ENCODE peak calls at places on chromosomes 6 and 20, in ten cellular contexts. One of them, this sample, is unnamed.

GRCh38 chr6:82712826-82713225 is 349.2 kb downstream of the TPBG start:
- DNase-seq in endothelial cell: no peak
- DNase-seq in tibial artery: no peak
- DNase-seq in ovary: no peak
- DNase-seq in kidney epithelial cell: no peak
- DNase-seq in fibroblast of villous mesenchyme: peak
- DNase-seq in fibroblast of pulmonary artery: peak
- DNase-seq in cardiac muscle cell: no peak
- DNase-seq in fibroblast of lung: no peak
- DNase-seq in AG09319: no peak
- DNase-seq in this sample: no peak

GRCh38 chr6:151452750-151453427 is 963 bp upstream of the RMND1 start:
- DNase-seq in fibroblast of pulmonary artery: peak
- DNase-seq in fibroblast of villous mesenchyme: peak
- DNase-seq in tibial artery: no peak
- DNase-seq in fibroblast of lung: peak
- DNase-seq in ovary: peak
- DNase-seq in endothelial cell: no peak
- DNase-seq in kidney epithelial cell: no peak
- DNase-seq in cardiac muscle cell: peak
- DNase-seq in AG09319: no peak
- DNase-seq in this sample: no peak

GRCh38 chr20:13325033-13325432 is 104.0 kb downstream of the ISM1 start:
- DNase-seq in ovary: no peak
- DNase-seq in endothelial cell: peak
- DNase-seq in tibial artery: no peak
- DNase-seq in kidney epithelial cell: no peak
- DNase-seq in fibroblast of pulmonary artery: peak
- DNase-seq in AG09319: no peak
- DNase-seq in fibroblast of lung: peak
- DNase-seq in fibroblast of villous mesenchyme: peak
- DNase-seq in cardiac muscle cell: peak
- DNase-seq in this sample: peak

GRCh38 chr6:4774296-4774695 is 1.9 kb upstream of the CDYL start:
- DNase-seq in kidney epithelial cell: no peak
- DNase-seq in tibial artery: no peak
- DNase-seq in endothelial cell: no peak
- DNase-seq in AG09319: no peak
- DNase-seq in ovary: no peak
- DNase-seq in fibroblast of pulmonary artery: no peak
- DNase-seq in fibroblast of villous mesenchyme: no peak
- DNase-seq in fibroblast of lung: no peak
- DNase-seq in cardiac muscle cell: no peak
- DNase-seq in this sample: no peak

GRCh38 chr6:108453601-108454157 is 107.0 kb upstream of the FOXO3 start:
- DNase-seq in endothelial cell: no peak
- DNase-seq in fibroblast of pulmonary artery: peak
- DNase-seq in kidney epithelial cell: no peak
- DNase-seq in fibroblast of lung: peak
- DNase-seq in ovary: no peak
- DNase-seq in AG09319: no peak
- DNase-seq in tibial artery: no peak
- DNase-seq in fibroblast of villous mesenchyme: peak
- DNase-seq in cardiac muscle cell: no peak
- DNase-seq in this sample: no peak

GRCh38 chr6:30238178-30238795 is 25.1 kb upstream of the TRIM26 start:
- DNase-seq in endothelial cell: no peak
- DNase-seq in fibroblast of villous mesenchyme: peak
- DNase-seq in fibroblast of lung: peak
- DNase-seq in ovary: no peak
- DNase-seq in kidney epithelial cell: no peak
- DNase-seq in cardiac muscle cell: no peak
- DNase-seq in fibroblast of pulmonary artery: peak
- DNase-seq in AG09319: no peak
- DNase-seq in tibial artery: no peak
- DNase-seq in this sample: no peak

GRCh38 chr20:20073851-20074252 is 21.5 kb downstream of the CFAP61 start:
- DNase-seq in ovary: no peak
- DNase-seq in cardiac muscle cell: no peak
- DNase-seq in kidney epithelial cell: no peak
- DNase-seq in fibroblast of villous mesenchyme: no peak
- DNase-seq in AG09319: no peak
- DNase-seq in fibroblast of pulmonary artery: no peak
- DNase-seq in endothelial cell: no peak
- DNase-seq in fibroblast of lung: no peak
- DNase-seq in tibial artery: no peak
- DNase-seq in this sample: no peak

GRCh38 chr20:45826381-45827019 is 612 bp downstream of the TNNC2 start:
- DNase-seq in AG09319: no peak
- DNase-seq in cardiac muscle cell: peak
- DNase-seq in fibroblast of lung: no peak
- DNase-seq in tibial artery: peak
- DNase-seq in kidney epithelial cell: no peak
- DNase-seq in endothelial cell: no peak
- DNase-seq in ovary: peak
- DNase-seq in fibroblast of villous mesenchyme: peak
- DNase-seq in fibroblast of pulmonary artery: peak
- DNase-seq in this sample: no peak

GRCh38 chr20:57476073-57476526 is 48.8 kb downstream of the CTCFL start:
- DNase-seq in AG09319: no peak
- DNase-seq in tibial artery: peak
- DNase-seq in fibroblast of pulmonary artery: no peak
- DNase-seq in ovary: peak
- DNase-seq in cardiac muscle cell: no peak
- DNase-seq in endothelial cell: no peak
- DNase-seq in kidney epithelial cell: no peak
- DNase-seq in fibroblast of villous mesenchyme: no peak
- DNase-seq in fibroblast of lung: no peak
- DNase-seq in this sample: no peak

GRCh38 chr6:10373642-10374359 is 41.1 kb downstream of the TFAP2A start:
- DNase-seq in kidney epithelial cell: no peak
- DNase-seq in AG09319: no peak
- DNase-seq in tibial artery: no peak
- DNase-seq in fibroblast of lung: peak
- DNase-seq in fibroblast of pulmonary artery: no peak
- DNase-seq in cardiac muscle cell: no peak
- DNase-seq in fibroblast of villous mesenchyme: peak
- DNase-seq in ovary: no peak
- DNase-seq in endothelial cell: no peak
- DNase-seq in this sample: no peak

GRCh38 chr6:11366183-11366933 is 133.9 kb upstream of the NEDD9 start:
- DNase-seq in fibroblast of villous mesenchyme: no peak
- DNase-seq in fibroblast of pulmonary artery: no peak
- DNase-seq in tibial artery: no peak
- DNase-seq in kidney epithelial cell: no peak
- DNase-seq in AG09319: no peak
- DNase-seq in fibroblast of lung: no peak
- DNase-seq in ovary: no peak
- DNase-seq in endothelial cell: no peak
- DNase-seq in cardiac muscle cell: no peak
- DNase-seq in this sample: no peak

GRCh38 chr20:44133424-44133823 is 53.6 kb downstream of the JPH2 start:
- DNase-seq in kidney epithelial cell: no peak
- DNase-seq in fibroblast of lung: no peak
- DNase-seq in ovary: no peak
- DNase-seq in cardiac muscle cell: no peak
- DNase-seq in tibial artery: peak
- DNase-seq in fibroblast of villous mesenchyme: no peak
- DNase-seq in endothelial cell: no peak
- DNase-seq in fibroblast of pulmonary artery: no peak
- DNase-seq in AG09319: no peak
- DNase-seq in this sample: no peak

GRCh38 chr6:14288910-14289309 is 171.3 kb downstream of the CD83 start:
- DNase-seq in ovary: no peak
- DNase-seq in kidney epithelial cell: no peak
- DNase-seq in fibroblast of villous mesenchyme: no peak
- DNase-seq in cardiac muscle cell: no peak
- DNase-seq in fibroblast of lung: peak
- DNase-seq in AG09319: no peak
- DNase-seq in endothelial cell: no peak
- DNase-seq in fibroblast of pulmonary artery: no peak
- DNase-seq in tibial artery: no peak
- DNase-seq in this sample: no peak

DNA sequence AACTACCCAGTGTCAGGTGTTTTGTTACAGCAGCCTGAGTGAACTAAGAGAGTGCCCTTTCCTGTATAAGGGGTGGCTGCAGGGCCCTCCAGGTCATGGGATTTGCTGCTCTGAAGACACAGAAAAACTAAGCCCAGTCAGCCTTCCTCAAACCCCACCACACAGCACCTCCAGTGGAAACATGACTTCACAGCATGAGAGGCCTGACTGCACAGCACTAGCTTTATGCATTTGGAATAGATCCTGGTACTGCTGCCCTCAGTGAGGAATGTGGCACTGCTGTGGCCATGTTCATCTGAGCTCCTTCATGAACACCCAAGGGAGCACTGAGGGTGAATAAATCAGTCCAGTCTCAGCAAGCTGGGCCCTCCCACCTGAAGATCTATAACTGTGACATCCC is 296.1 kb upstream of the FOXQ1 start:
- DNase-seq in AG09319: no peak
- DNase-seq in fibroblast of lung: no peak
- DNase-seq in endothelial cell: no peak
- DNase-seq in fibroblast of villous mesenchyme: peak
- DNase-seq in fibroblast of pulmonary artery: no peak
- DNase-seq in kidney epithelial cell: no peak
- DNase-seq in cardiac muscle cell: peak
- DNase-seq in tibial artery: no peak
- DNase-seq in ovary: no peak
- DNase-seq in this sample: peak
- TF ChIP-seq CTCF in AG09319: peak
- TF ChIP-seq CTCF in fibroblast of lung: peak
- TF ChIP-seq CTCF in endothelial cell: no peak
- TF ChIP-seq CTCF in fibroblast of villous mesenchyme: peak
- TF ChIP-seq CTCF in fibroblast of pulmonary artery: no peak
- TF ChIP-seq CTCF in kidney epithelial cell: peak
- TF ChIP-seq CTCF in cardiac muscle cell: no peak
- TF ChIP-seq CTCF in tibial artery: no peak
- TF ChIP-seq CTCF in ovary: no peak
- TF ChIP-seq CTCF in this sample: peak

GRCh38 chr20:18718129-18718528 is 95.5 kb upstream of the SCP2D1 start:
- DNase-seq in fibroblast of villous mesenchyme: no peak
- DNase-seq in AG09319: no peak
- DNase-seq in fibroblast of lung: no peak
- DNase-seq in endothelial cell: no peak
- DNase-seq in tibial artery: no peak
- DNase-seq in ovary: no peak
- DNase-seq in cardiac muscle cell: no peak
- DNase-seq in kidney epithelial cell: no peak
- DNase-seq in fibroblast of pulmonary artery: no peak
- DNase-seq in this sample: no peak
- TF ChIP-seq CTCF in fibroblast of villous mesenchyme: peak
- TF ChIP-seq CTCF in AG09319: no peak
- TF ChIP-seq CTCF in fibroblast of lung: no peak
- TF ChIP-seq CTCF in endothelial cell: no peak
- TF ChIP-seq CTCF in tibial artery: no peak
- TF ChIP-seq CTCF in ovary: no peak
- TF ChIP-seq CTCF in cardiac muscle cell: no peak
- TF ChIP-seq CTCF in kidney epithelial cell: no peak
- TF ChIP-seq CTCF in fibroblast of pulmonary artery: no peak
- TF ChIP-seq CTCF in this sample: no peak

GRCh38 chr6:20338160-20338559 is 63.5 kb upstream of the E2F3 start:
- DNase-seq in cardiac muscle cell: no peak
- DNase-seq in AG09319: no peak
- DNase-seq in endothelial cell: no peak
- DNase-seq in kidney epithelial cell: peak
- DNase-seq in ovary: no peak
- DNase-seq in fibroblast of pulmonary artery: no peak
- DNase-seq in fibroblast of lung: peak
- DNase-seq in tibial artery: no peak
- DNase-seq in fibroblast of villous mesenchyme: peak
- DNase-seq in this sample: no peak
- TF ChIP-seq CTCF in cardiac muscle cell: no peak
- TF ChIP-seq CTCF in AG09319: no peak
- TF ChIP-seq CTCF in endothelial cell: no peak
- TF ChIP-seq CTCF in kidney epithelial cell: no peak
- TF ChIP-seq CTCF in ovary: no peak
- TF ChIP-seq CTCF in fibroblast of pulmonary artery: no peak
- TF ChIP-seq CTCF in fibroblast of lung: no peak
- TF ChIP-seq CTCF in tibial artery: no peak
- TF ChIP-seq CTCF in fibroblast of villous mesenchyme: no peak
- TF ChIP-seq CTCF in this sample: no peak

GRCh38 chr20:37984018-37984785 is 49.1 kb downstream of the TTI1 start:
- DNase-seq in endothelial cell: no peak
- DNase-seq in fibroblast of villous mesenchyme: no peak
- DNase-seq in tibial artery: no peak
- DNase-seq in kidney epithelial cell: no peak
- DNase-seq in cardiac muscle cell: peak
- DNase-seq in fibroblast of pulmonary artery: no peak
- DNase-seq in ovary: no peak
- DNase-seq in fibroblast of lung: no peak
- DNase-seq in AG09319: no peak
- DNase-seq in this sample: no peak
- TF ChIP-seq CTCF in endothelial cell: no peak
- TF ChIP-seq CTCF in fibroblast of villous mesenchyme: no peak
- TF ChIP-seq CTCF in tibial artery: no peak
- TF ChIP-seq CTCF in kidney epithelial cell: no peak
- TF ChIP-seq CTCF in cardiac muscle cell: no peak
- TF ChIP-seq CTCF in fibroblast of pulmonary artery: no peak
- TF ChIP-seq CTCF in ovary: no peak
- TF ChIP-seq CTCF in fibroblast of lung: no peak
- TF ChIP-seq CTCF in AG09319: no peak
- TF ChIP-seq CTCF in this sample: no peak

GRCh38 chr6:157549468-157549745 is 168.4 kb downstream of the ZDHHC14 start:
- DNase-seq in fibroblast of pulmonary artery: no peak
- DNase-seq in cardiac muscle cell: no peak
- DNase-seq in fibroblast of lung: no peak
- DNase-seq in tibial artery: no peak
- DNase-seq in AG09319: no peak
- DNase-seq in ovary: no peak
- DNase-seq in endothelial cell: no peak
- DNase-seq in kidney epithelial cell: no peak
- DNase-seq in fibroblast of villous mesenchyme: no peak
- DNase-seq in this sample: no peak
- TF ChIP-seq CTCF in fibroblast of pulmonary artery: no peak
- TF ChIP-seq CTCF in cardiac muscle cell: no peak
- TF ChIP-seq CTCF in fibroblast of lung: no peak
- TF ChIP-seq CTCF in tibial artery: no peak
- TF ChIP-seq CTCF in AG09319: no peak
- TF ChIP-seq CTCF in ovary: no peak
- TF ChIP-seq CTCF in endothelial cell: no peak
- TF ChIP-seq CTCF in kidney epithelial cell: no peak
- TF ChIP-seq CTCF in fibroblast of villous mesenchyme: no peak
- TF ChIP-seq CTCF in this sample: no peak

GRCh38 chr20:17438436-17439039 is 92.6 kb downstream of the BFSP1 start:
- DNase-seq in fibroblast of villous mesenchyme: no peak
- DNase-seq in kidney epithelial cell: no peak
- DNase-seq in fibroblast of pulmonary artery: no peak
- DNase-seq in cardiac muscle cell: no peak
- DNase-seq in ovary: no peak
- DNase-seq in AG09319: no peak
- DNase-seq in fibroblast of lung: no peak
- DNase-seq in tibial artery: no peak
- DNase-seq in endothelial cell: no peak
- DNase-seq in this sample: no peak
- TF ChIP-seq CTCF in fibroblast of villous mesenchyme: no peak
- TF ChIP-seq CTCF in kidney epithelial cell: peak
- TF ChIP-seq CTCF in fibroblast of pulmonary artery: no peak
- TF ChIP-seq CTCF in cardiac muscle cell: no peak
- TF ChIP-seq CTCF in ovary: no peak
- TF ChIP-seq CTCF in AG09319: no peak
- TF ChIP-seq CTCF in fibroblast of lung: no peak
- TF ChIP-seq CTCF in tibial artery: no peak
- TF ChIP-seq CTCF in endothelial cell: no peak
- TF ChIP-seq CTCF in this sample: no peak

This sample was measured in nephron progenitor cell.